ENCODE peak calls at places on chromosomes 2 and 18, in six cellular contexts. One of them, this sample, is unnamed.

GRCh38 chr2:181036848-181037603 is 56.6 kb downstream of the UBE2E3 start:
- DNase-seq in cardiac muscle cell: no peak
- DNase-seq in HCT116: no peak
- DNase-seq in Calu3: no peak
- DNase-seq in GM20000: no peak
- DNase-seq in brain microvascular endothelial cell: peak
- DNase-seq in this sample: no peak

GRCh38 chr18:67509711-67510110 is 6.8 kb downstream of the DSEL start:
- DNase-seq in HCT116: no peak
- DNase-seq in cardiac muscle cell: no peak
- DNase-seq in brain microvascular endothelial cell: no peak
- DNase-seq in Calu3: no peak
- DNase-seq in GM20000: no peak
- DNase-seq in this sample: no peak

GRCh38 chr18:51038110-51038509 is 8.1 kb downstream of the SMAD4 start:
- DNase-seq in brain microvascular endothelial cell: no peak
- DNase-seq in GM20000: no peak
- DNase-seq in Calu3: no peak
- DNase-seq in HCT116: no peak
- DNase-seq in cardiac muscle cell: no peak
- DNase-seq in this sample: no peak

GRCh38 chr18:5468394-5468793 is 75.4 kb downstream of the EPB41L3 start:
- DNase-seq in GM20000: no peak
- DNase-seq in cardiac muscle cell: no peak
- DNase-seq in Calu3: no peak
- DNase-seq in HCT116: no peak
- DNase-seq in brain microvascular endothelial cell: no peak
- DNase-seq in this sample: no peak

GRCh38 chr2:230326453-230327417 is at the start of gene SP140L:
- DNase-seq in brain microvascular endothelial cell: peak
- DNase-seq in cardiac muscle cell: no peak
- DNase-seq in HCT116: peak
- DNase-seq in Calu3: peak
- DNase-seq in GM20000: peak
- DNase-seq in this sample: peak

GRCh38 chr2:234491281-234491680 is 5.6 kb downstream of the ARL4C start:
- DNase-seq in GM20000: no peak
- DNase-seq in brain microvascular endothelial cell: no peak
- DNase-seq in HCT116: no peak
- DNase-seq in cardiac muscle cell: no peak
- DNase-seq in Calu3: no peak
- DNase-seq in this sample: no peak

GRCh38 chr2:98157557-98157956 is 70.6 kb downstream of the VWA3B start:
- DNase-seq in HCT116: no peak
- DNase-seq in brain microvascular endothelial cell: no peak
- DNase-seq in cardiac muscle cell: peak
- DNase-seq in Calu3: peak
- DNase-seq in GM20000: no peak
- DNase-seq in this sample: no peak

GRCh38 chr18:63603772-63604171 is 16.6 kb downstream of the SERPINB13 start:
- DNase-seq in cardiac muscle cell: no peak
- DNase-seq in GM20000: peak
- DNase-seq in brain microvascular endothelial cell: peak
- DNase-seq in Calu3: no peak
- DNase-seq in HCT116: no peak
- DNase-seq in this sample: no peak

GRCh38 chr2:239917128-239917956 is 107.8 kb downstream of the NDUFA10 start:
- DNase-seq in HCT116: peak
- DNase-seq in cardiac muscle cell: no peak
- DNase-seq in brain microvascular endothelial cell: peak
- DNase-seq in Calu3: no peak
- DNase-seq in GM20000: no peak
- DNase-seq in this sample: no peak

GRCh38 chr2:53575606-53576360 is 191.8 kb upstream of the CHAC2 start:
- DNase-seq in brain microvascular endothelial cell: peak
- DNase-seq in cardiac muscle cell: no peak
- DNase-seq in Calu3: no peak
- DNase-seq in HCT116: no peak
- DNase-seq in GM20000: no peak
- DNase-seq in this sample: peak

GRCh38 chr18:79575891-79576685 is 103.5 kb upstream of the CTDP1 start:
- DNase-seq in brain microvascular endothelial cell: peak
- DNase-seq in cardiac muscle cell: no peak
- DNase-seq in HCT116: no peak
- DNase-seq in Calu3: no peak
- DNase-seq in GM20000: no peak
- DNase-seq in this sample: peak

GRCh38 chr2:230230801-230231200 is 5.3 kb downstream of the SP140 start:
- DNase-seq in cardiac muscle cell: no peak
- DNase-seq in brain microvascular endothelial cell: no peak
- DNase-seq in GM20000: no peak
- DNase-seq in Calu3: no peak
- DNase-seq in HCT116: no peak
- DNase-seq in this sample: no peak

GRCh38 chr2:219441451-219442205 is 7.0 kb downstream of the SPEG start:
- DNase-seq in GM20000: peak
- DNase-seq in Calu3: peak
- DNase-seq in HCT116: no peak
- DNase-seq in brain microvascular endothelial cell: no peak
- DNase-seq in cardiac muscle cell: peak
- DNase-seq in this sample: peak

GRCh38 chr2:238998775-238999174 is 150.9 kb downstream of the TWIST2 start:
- DNase-seq in GM20000: no peak
- DNase-seq in HCT116: no peak
- DNase-seq in brain microvascular endothelial cell: no peak
- DNase-seq in Calu3: no peak
- DNase-seq in cardiac muscle cell: no peak
- DNase-seq in this sample: no peak

GRCh38 chr2:39524756-39525635 is 87.9 kb upstream of the MAP4K3 start:
- DNase-seq in GM20000: no peak
- DNase-seq in HCT116: no peak
- DNase-seq in brain microvascular endothelial cell: no peak
- DNase-seq in cardiac muscle cell: no peak
- DNase-seq in Calu3: no peak
- DNase-seq in this sample: no peak

GRCh38 chr2:37623971-37624897 is 47.2 kb downstream of the CDC42EP3 start:
- DNase-seq in cardiac muscle cell: no peak
- DNase-seq in GM20000: peak
- DNase-seq in HCT116: no peak
- DNase-seq in brain microvascular endothelial cell: peak
- DNase-seq in Calu3: no peak
- DNase-seq in this sample: no peak

GRCh38 chr2:97734061-97734912 is 20.9 kb downstream of the ZAP70 start:
- DNase-seq in Calu3: no peak
- DNase-seq in brain microvascular endothelial cell: no peak
- DNase-seq in HCT116: no peak
- DNase-seq in GM20000: no peak
- DNase-seq in cardiac muscle cell: no peak
- DNase-seq in this sample: peak

GRCh38 chr2:75157435-75157834 is 41.9 kb downstream of the TACR1 start:
- DNase-seq in HCT116: no peak
- DNase-seq in Calu3: no peak
- DNase-seq in brain microvascular endothelial cell: no peak
- DNase-seq in cardiac muscle cell: no peak
- DNase-seq in GM20000: peak
- DNase-seq in this sample: no peak
- TF ChIP-seq CTCF in HCT116: peak
- TF ChIP-seq CTCF in Calu3: no peak
- TF ChIP-seq CTCF in brain microvascular endothelial cell: peak
- TF ChIP-seq CTCF in cardiac muscle cell: peak
- TF ChIP-seq CTCF in GM20000: no peak
- TF ChIP-seq CTCF in this sample: peak

DNA sequence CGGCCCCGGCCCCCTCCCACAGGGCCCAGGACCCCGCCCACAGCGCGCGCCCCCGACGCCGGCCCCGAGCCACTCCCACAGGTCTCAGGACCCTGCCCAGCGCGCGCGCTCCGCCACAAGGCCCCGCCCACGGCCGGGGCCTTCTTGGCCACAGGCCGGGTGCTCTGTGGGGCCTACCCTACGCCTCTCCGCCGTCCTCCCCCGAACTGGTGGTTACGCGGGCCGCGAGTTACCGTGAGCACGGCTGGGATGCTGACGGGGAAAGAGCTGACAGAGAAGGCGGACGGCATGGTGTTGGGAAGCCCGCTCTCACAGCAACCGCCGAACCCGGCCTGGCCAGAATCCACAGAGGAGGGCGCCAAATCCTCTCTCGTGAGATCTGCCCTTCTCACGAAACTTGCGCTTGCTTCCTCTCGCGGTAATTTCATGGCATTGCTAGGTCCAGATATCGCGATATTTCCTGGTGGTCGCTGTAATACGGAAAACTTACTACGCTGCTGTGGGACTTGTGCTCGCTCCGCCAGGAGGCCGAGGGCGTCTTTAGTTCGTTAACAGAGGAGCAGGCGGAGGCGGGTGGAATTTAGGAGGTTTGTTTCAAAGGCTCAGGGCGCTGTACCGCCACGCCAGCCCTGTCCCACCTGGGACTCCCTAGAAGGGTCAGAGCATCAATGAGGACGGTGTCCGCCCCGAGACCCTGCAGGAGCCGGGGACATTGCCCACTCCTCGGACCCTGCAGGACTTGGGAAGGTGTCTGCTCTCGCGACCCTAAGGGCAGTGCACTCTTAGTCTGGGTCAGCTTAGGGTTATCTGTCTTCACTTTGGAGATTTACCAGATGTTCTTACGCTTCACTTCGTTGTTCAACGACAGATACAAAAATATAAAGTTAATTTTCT is at the start of gene TMEM18:
- DNase-seq in GM20000: peak
- DNase-seq in brain microvascular endothelial cell: peak
- DNase-seq in Calu3: peak
- DNase-seq in HCT116: peak
- DNase-seq in cardiac muscle cell: peak
- DNase-seq in this sample: peak
- TF ChIP-seq CTCF in GM20000: peak
- TF ChIP-seq CTCF in brain microvascular endothelial cell: peak
- TF ChIP-seq CTCF in Calu3: no peak
- TF ChIP-seq CTCF in HCT116: no peak
- TF ChIP-seq CTCF in cardiac muscle cell: peak
- TF ChIP-seq CTCF in this sample: no peak

GRCh38 chr2:130884013-130884412 is 47.3 kb downstream of the ARHGEF4 start:
- DNase-seq in brain microvascular endothelial cell: no peak
- DNase-seq in GM20000: no peak
- DNase-seq in cardiac muscle cell: no peak
- DNase-seq in Calu3: no peak
- DNase-seq in HCT116: no peak
- DNase-seq in this sample: no peak
- TF ChIP-seq CTCF in brain microvascular endothelial cell: no peak
- TF ChIP-seq CTCF in GM20000: no peak
- TF ChIP-seq CTCF in cardiac muscle cell: no peak
- TF ChIP-seq CTCF in Calu3: no peak
- TF ChIP-seq CTCF in HCT116: no peak
- TF ChIP-seq CTCF in this sample: no peak

GRCh38 chr18:47531759-47532158 is 280.3 kb upstream of the SKOR2 start:
- DNase-seq in GM20000: no peak
- DNase-seq in cardiac muscle cell: no peak
- DNase-seq in HCT116: no peak
- DNase-seq in brain microvascular endothelial cell: no peak
- DNase-seq in Calu3: no peak
- DNase-seq in this sample: no peak
- TF ChIP-seq CTCF in GM20000: no peak
- TF ChIP-seq CTCF in cardiac muscle cell: no peak
- TF ChIP-seq CTCF in HCT116: peak
- TF ChIP-seq CTCF in brain microvascular endothelial cell: no peak
- TF ChIP-seq CTCF in Calu3: no peak
- TF ChIP-seq CTCF in this sample: peak

GRCh38 chr2:237573721-237574415 is 7.5 kb downstream of the PRLH start:
- DNase-seq in GM20000: no peak
- DNase-seq in Calu3: no peak
- DNase-seq in brain microvascular endothelial cell: no peak
- DNase-seq in cardiac muscle cell: no peak
- DNase-seq in HCT116: no peak
- DNase-seq in this sample: no peak

GRCh38 chr2:237572742-237573101 is 6.3 kb downstream of the PRLH start:
- DNase-seq in HCT116: no peak
- DNase-seq in cardiac muscle cell: no peak
- DNase-seq in brain microvascular endothelial cell: no peak
- DNase-seq in Calu3: no peak
- DNase-seq in GM20000: no peak
- DNase-seq in this sample: no peak

GRCh38 chr2:237574894-237575868 is 8.8 kb downstream of the PRLH start:
- DNase-seq in Calu3: peak
- DNase-seq in GM20000: no peak
- DNase-seq in HCT116: peak
- DNase-seq in cardiac muscle cell: no peak
- DNase-seq in brain microvascular endothelial cell: no peak
- DNase-seq in this sample: no peak

GRCh38 chr2:237575869-237576862 is 9.8 kb downstream of the PRLH start:
- DNase-seq in Calu3: no peak
- DNase-seq in cardiac muscle cell: no peak
- DNase-seq in brain microvascular endothelial cell: no peak
- DNase-seq in GM20000: no peak
- DNase-seq in HCT116: no peak
- DNase-seq in this sample: no peak

DNA sequence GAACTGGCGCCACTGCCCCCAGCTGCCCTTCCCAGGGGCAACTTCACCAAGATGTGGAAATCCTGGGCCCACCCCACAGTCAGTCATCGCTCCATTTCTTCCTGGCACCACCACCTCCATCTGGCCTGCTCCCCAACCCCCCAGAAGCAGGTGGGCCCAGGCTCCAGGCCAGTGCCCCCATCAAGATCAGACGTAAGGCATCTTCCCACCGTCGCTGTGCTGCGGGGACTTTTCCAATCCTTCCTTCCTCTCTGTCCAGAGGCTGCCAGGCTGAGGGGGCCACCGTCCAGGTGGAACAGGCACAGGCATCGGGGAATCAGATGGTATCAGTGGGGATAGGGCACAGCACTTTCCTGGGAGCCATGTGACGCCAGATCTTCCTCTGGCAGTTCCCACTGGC is 8.1 kb downstream of the PRLH start:
- DNase-seq in brain microvascular endothelial cell: no peak
- DNase-seq in HCT116: no peak
- DNase-seq in GM20000: no peak
- DNase-seq in cardiac muscle cell: no peak
- DNase-seq in Calu3: no peak
- DNase-seq in this sample: no peak
- TF ChIP-seq CTCF in brain microvascular endothelial cell: no peak
- TF ChIP-seq CTCF in HCT116: no peak
- TF ChIP-seq CTCF in GM20000: no peak
- TF ChIP-seq CTCF in cardiac muscle cell: no peak
- TF ChIP-seq CTCF in Calu3: no peak
- TF ChIP-seq CTCF in this sample: no peak

GRCh38 chr2:29417630-29418029 is 302.4 kb downstream of the CLIP4 start:
- DNase-seq in Calu3: no peak
- DNase-seq in cardiac muscle cell: no peak
- DNase-seq in GM20000: no peak
- DNase-seq in HCT116: no peak
- DNase-seq in brain microvascular endothelial cell: no peak
- DNase-seq in this sample: no peak
- TF ChIP-seq CTCF in Calu3: no peak
- TF ChIP-seq CTCF in cardiac muscle cell: no peak
- TF ChIP-seq CTCF in GM20000: no peak
- TF ChIP-seq CTCF in HCT116: peak
- TF ChIP-seq CTCF in brain microvascular endothelial cell: no peak
- TF ChIP-seq CTCF in this sample: no peak

GRCh38 chr2:15241929-15242328 is 319.2 kb downstream of the NBAS start:
- DNase-seq in cardiac muscle cell: no peak
- DNase-seq in Calu3: no peak
- DNase-seq in GM20000: no peak
- DNase-seq in brain microvascular endothelial cell: no peak
- DNase-seq in HCT116: no peak
- DNase-seq in this sample: no peak
- TF ChIP-seq CTCF in cardiac muscle cell: no peak
- TF ChIP-seq CTCF in Calu3: no peak
- TF ChIP-seq CTCF in GM20000: no peak
- TF ChIP-seq CTCF in brain microvascular endothelial cell: no peak
- TF ChIP-seq CTCF in HCT116: no peak
- TF ChIP-seq CTCF in this sample: no peak

GRCh38 chr2:163887182-163887581 is 151.4 kb upstream of the FIGN start:
- DNase-seq in GM20000: no peak
- DNase-seq in brain microvascular endothelial cell: no peak
- DNase-seq in HCT116: no peak
- DNase-seq in cardiac muscle cell: no peak
- DNase-seq in Calu3: no peak
- DNase-seq in this sample: no peak
- TF ChIP-seq CTCF in GM20000: no peak
- TF ChIP-seq CTCF in brain microvascular endothelial cell: peak
- TF ChIP-seq CTCF in HCT116: peak
- TF ChIP-seq CTCF in cardiac muscle cell: peak
- TF ChIP-seq CTCF in Calu3: peak
- TF ChIP-seq CTCF in this sample: peak

This sample was measured in heart left ventricle.